ENCODE peak calls at places on chromosomes 2 and 18, in six cellular contexts. V, D, T, H, C and E are unnamed samples.

GRCh38 chr2:38155-38554 is 8.2 kb downstream of the FAM110C start:
- DNase-seq in V (no peak), D (no peak), T (no peak), H (no peak), C (no peak), E (no peak)

GRCh38 chr18:11669271-11669947 is 19.7 kb upstream of the GNAL start:
- DNase-seq in V (no peak), D (no peak), T (no peak), H (no peak), C (no peak), E (no peak)

GRCh38 chr2:102046135-102046901 is 54.6 kb downstream of the IL1R2 start:
- DNase-seq in V (no peak), D (no peak), T (no peak), H (no peak), C (peak; percentile 63), E (peak; percentile 95)

GRCh38 chr2:118380915-118381653 is 292.8 kb downstream of the INSIG2 start:
- DNase-seq in V (no peak), D (no peak), T (no peak), H (no peak), C (no peak), E (no peak)

GRCh38 chr2:234712421-234712935 is 215.6 kb upstream of the ARL4C start:
- DNase-seq in V (no peak), D (no peak), T (no peak), H (no peak), C (peak; percentile 23), E (no peak)

GRCh38 chr2:208033701-208034502 is 8.6 kb upstream of the PLEKHM3 start:
- DNase-seq in V (no peak), D (peak; percentile 4), T (peak; percentile 32), H (no peak), C (no peak), E (peak; percentile 47)

GRCh38 chr2:187842978-187843847 is 289.0 kb upstream of the TFPI start:
- DNase-seq in V (no peak), D (no peak), T (peak; percentile 18), H (no peak), C (peak; percentile 48), E (peak; percentile 80)

GRCh38 chr2:188870289-188870688 is 103.9 kb upstream of the COL3A1 start:
- DNase-seq in V (no peak), D (no peak), T (peak; percentile 4), H (no peak), C (peak; percentile 85), E (peak; percentile 90)

GRCh38 chr2:199457147-199458016 is at the start of gene SATB2:
- DNase-seq in V (no peak), D (no peak), T (no peak), H (peak; percentile 26), C (peak; percentile 74), E (peak; percentile 42)

GRCh38 chr2:223043164-223043941 is 8.6 kb upstream of the KCNE4 start:
- DNase-seq in V (no peak), D (no peak), T (no peak), H (no peak), C (no peak), E (no peak)

GRCh38 chr18:44855681-44856080 is 175.0 kb downstream of the SETBP1 start:
- DNase-seq in V (no peak), D (no peak), T (no peak), H (no peak), C (peak; percentile 10), E (no peak)

GRCh38 chr18:41025666-41026065 is 929.4 kb upstream of the PIK3C3 start:
- DNase-seq in V (no peak), D (no peak), T (no peak), H (no peak), C (no peak), E (no peak)

GRCh38 chr2:43251171-43251731 is 24.8 kb upstream of the ZFP36L2 start:
- DNase-seq in V (no peak), D (no peak), T (no peak), H (no peak), C (peak; percentile 72), E (peak; percentile 83)

GRCh38 chr2:3641841-3642421 is 16.1 kb upstream of the ALLC start:
- DNase-seq in V (no peak), D (no peak), T (no peak), H (no peak), C (no peak), E (no peak)

GRCh38 chr18:4074647-4075046 is 380.5 kb downstream of the DLGAP1 start:
- DNase-seq in V (no peak), D (no peak), T (no peak), H (no peak), C (no peak), E (no peak)

GRCh38 chr18:23238651-23239349 is 103.5 kb downstream of the CABLES1 start:
- DNase-seq in V (no peak), D (no peak), T (no peak), H (no peak), C (no peak), E (peak; percentile 38)

GRCh38 chr2:10914272-10914693 is 2.5 kb downstream of the KCNF1 start:
- DNase-seq in V (no peak), D (no peak), T (no peak), H (no peak), C (no peak), E (no peak)

GRCh38 chr2:196131384-196131861 is 40.0 kb downstream of the STK17B start:
- DNase-seq in V (peak; percentile 5), D (peak; percentile 51), T (peak; percentile 70), H (no peak), C (no peak), E (peak; percentile 24)

GRCh38 chr2:182733572-182733971 is 17.5 kb downstream of the DNAJC10 start:
- DNase-seq in V (no peak), D (no peak), T (no peak), H (no peak), C (no peak), E (no peak)

GRCh38 chr2:1341409-1342120 is 71.7 kb upstream of the TPO start:
- DNase-seq in V (no peak), D (no peak), T (no peak), H (no peak), C (no peak), E (no peak)

GRCh38 chr2:98391581-98392270 is 45.5 kb downstream of the CNGA3 start:
- DNase-seq in V (no peak), D (no peak), T (no peak), H (no peak), C (no peak), E (no peak)

GRCh38 chr2:112032615-112033457 is 22.2 kb upstream of the TMEM87B start:
- DNase-seq in V (no peak), D (no peak), T (no peak), H (no peak), C (no peak), E (peak; percentile 91)

GRCh38 chr2:2263196-2263829 is 67.8 kb downstream of the MYT1L start:
- DNase-seq in V (no peak), D (no peak), T (no peak), H (no peak), C (no peak), E (no peak)

GRCh38 chr2:221018262-221018661 is 553.8 kb downstream of the EPHA4 start:
- DNase-seq in V (no peak), D (no peak), T (no peak), H (no peak), C (no peak), E (no peak)

GRCh38 chr2:120631719-120632118 is 103.9 kb upstream of the GLI2 start:
- DNase-seq in V (no peak), D (no peak), T (no peak), H (no peak), C (peak; percentile 43), E (no peak)

GRCh38 chr2:121567452-121567851 is 36.8 kb downstream of the RNU4ATAC start:
- DNase-seq in V (no peak), D (no peak), T (no peak), H (no peak), C (no peak), E (no peak)

GRCh38 chr2:102241616-102242260 is 54.9 kb downstream of the IL1RL2 start:
- DNase-seq in V (no peak), D (no peak), T (no peak), H (no peak), C (no peak), E (peak; percentile 70)

GRCh38 chr2:64493788-64494187 is 30.3 kb upstream of the AFTPH start:
- DNase-seq in V (no peak), D (no peak), T (no peak), H (no peak), C (no peak), E (peak; percentile 8)

GRCh38 chr2:149849133-149849532 is 261.6 kb upstream of the MMADHC start:
- DNase-seq in V (no peak), D (no peak), T (no peak), H (no peak), C (no peak), E (no peak)

GRCh38 chr2:193876980-193877379 is 1682.2 kb upstream of the TMEFF2 start:
- DNase-seq in V (no peak), D (no peak), T (no peak), H (no peak), C (no peak), E (no peak)

GRCh38 chr18:55416791-55417190 is 171.2 kb downstream of the TCF4 start:
- DNase-seq in V (no peak), D (no peak), T (no peak), H (no peak), C (no peak), E (no peak)

GRCh38 chr2:232911712-232912277 is 41.7 kb downstream of the SNORC start:
- DNase-seq in V (no peak), D (no peak), T (no peak), H (no peak), C (no peak), E (no peak)

GRCh38 chr2:240856151-240856980 is 12.3 kb upstream of the AGXT start:
- DNase-seq in V (no peak), D (no peak), T (no peak), H (no peak), C (no peak), E (no peak)

GRCh38 chr2:136324966-136325365 is 207.0 kb upstream of the CXCR4 start:
- DNase-seq in V (no peak), D (no peak), T (no peak), H (no peak), C (no peak), E (no peak)

GRCh38 chr2:46306988-46307655 is 9.9 kb downstream of the EPAS1 start:
- DNase-seq in V (no peak), D (no peak), T (no peak), H (no peak), C (no peak), E (no peak)

GRCh38 chr2:204280239-204280638 is 265.0 kb upstream of the PARD3B start:
- DNase-seq in V (no peak), D (no peak), T (no peak), H (no peak), C (no peak), E (no peak)

GRCh38 chr2:16633632-16634430 is 31.8 kb downstream of the CYRIA start:
- DNase-seq in V (no peak), D (no peak), T (no peak), H (no peak), C (no peak), E (peak; percentile 59)

GRCh38 chr2:203155406-203155805 is 83.4 kb upstream of the CYP20A1 start:
- DNase-seq in V (no peak), D (no peak), T (peak; percentile 13), H (no peak), C (no peak), E (no peak)